ENCODE peak calls at places on chromosome 19, in ten cellular contexts. N is A549; C is endothelial cell of umbilical vein; Y is CD8-positive, alpha-beta T cell; J is adipocyte; B is lung; G is heart left ventricle; M is heart right ventricle; V is colonic mucosa; D is cardiac muscle cell. E is an unnamed sample.
A peak's percentile ranks its signal among the peaks of the same experiment; 100 is the strongest.

GRCh38 chr19:18259848-18260247 is 14.4 kb downstream of the IQCN start:
- DNase-seq in N (no peak), C (no peak), Y (no peak), J (no peak), B (no peak), G (no peak), M (no peak), V (no peak), D (peak; percentile 46), E (no peak)

GRCh38 chr19:38692458-38693379 is 45.3 kb downstream of the ACTN4 start:
- DNase-seq in N (no peak), C (no peak), Y (no peak), J (no peak), B (no peak), G (no peak), M (no peak), V (no peak), D (no peak), E (no peak)

GRCh38 chr19:15508035-15508710 is at the start of gene CYP4F22:
- DNase-seq in N (no peak), C (no peak), Y (peak; percentile 18), J (peak; percentile 7), B (no peak), G (no peak), M (peak; percentile 12), V (no peak), D (no peak), E (no peak)

GRCh38 chr19:46719629-46720515 is 3.0 kb upstream of the PRKD2 start:
- DNase-seq in N (no peak), C (no peak), Y (no peak), J (peak; percentile 13), B (no peak), G (peak; percentile 47), M (no peak), V (no peak), D (no peak), E (no peak)

GRCh38 chr19:8697671-8698432 is 743 bp downstream of the ACTL9 start:
- DNase-seq in N (no peak), C (no peak), Y (no peak), J (no peak), B (no peak), G (no peak), M (no peak), V (no peak), D (no peak), E (no peak)

GRCh38 chr19:10936661-10937084 is 8.1 kb downstream of the TIMM29 start:
- DNase-seq in N (peak; percentile 75), C (peak; percentile 86), Y (peak; percentile 33), J (peak; percentile 93), B (no peak), G (no peak), M (no peak), V (peak; percentile 61), D (peak; percentile 87), E (peak; percentile 80)

GRCh38 chr19:15640294-15640903 is at the start of gene CYP4F3:
- DNase-seq in N (peak; percentile 96), C (no peak), Y (no peak), J (peak; percentile 4), B (peak; percentile 65), G (peak; percentile 78), M (peak; percentile 63), V (peak; percentile 98), D (peak; percentile 6), E (peak; percentile 99)

GRCh38 chr19:16645140-16645539 is 14.8 kb downstream of the SMIM7 start:
- DNase-seq in N (no peak), C (no peak), Y (no peak), J (no peak), B (no peak), G (no peak), M (no peak), V (no peak), D (no peak), E (no peak)

GRCh38 chr19:21117041-21117907 is 24.6 kb upstream of the ZNF431 start:
- DNase-seq in N (no peak), C (no peak), Y (no peak), J (peak; percentile 4), B (no peak), G (no peak), M (no peak), V (no peak), D (no peak), E (no peak)

GRCh38 chr19:34618410-34618809 is 58.5 kb downstream of the SCGB2B2 start:
- DNase-seq in N (no peak), C (no peak), Y (no peak), J (no peak), B (no peak), G (no peak), M (no peak), V (no peak), D (no peak), E (no peak)

GRCh38 chr19:33998302-33998701 is 174.0 kb upstream of the LSM14A start:
- DNase-seq in N (peak; percentile 24), C (peak; percentile 11), Y (no peak), J (no peak), B (no peak), G (no peak), M (no peak), V (no peak), D (no peak), E (no peak)

GRCh38 chr19:32599736-32600157 is 18.8 kb downstream of the PDCD5 start:
- DNase-seq in N (peak; percentile 85), C (peak; percentile 57), Y (peak; percentile 51), J (peak; percentile 84), B (no peak), G (no peak), M (no peak), V (peak; percentile 30), D (peak; percentile 80), E (peak; percentile 52)

GRCh38 chr19:18807861-18808331 is 16.8 kb upstream of the COMP start:
- DNase-seq in N (no peak), C (no peak), Y (no peak), J (no peak), B (no peak), G (no peak), M (no peak), V (no peak), D (peak; percentile 61), E (no peak)

GRCh38 chr19:6393982-6394412 is 1.0 kb upstream of the GTF2F1 start:
- DNase-seq in N (no peak), C (no peak), Y (peak; percentile 73), J (no peak), B (no peak), G (peak; percentile 84), M (no peak), V (no peak), D (no peak), E (no peak)

GRCh38 chr19:35451278-35452096 is 3.4 kb downstream of the FFAR2 start:
- DNase-seq in N (no peak), C (no peak), Y (no peak), J (no peak), B (no peak), G (no peak), M (no peak), V (no peak), D (no peak), E (no peak)

DNA sequence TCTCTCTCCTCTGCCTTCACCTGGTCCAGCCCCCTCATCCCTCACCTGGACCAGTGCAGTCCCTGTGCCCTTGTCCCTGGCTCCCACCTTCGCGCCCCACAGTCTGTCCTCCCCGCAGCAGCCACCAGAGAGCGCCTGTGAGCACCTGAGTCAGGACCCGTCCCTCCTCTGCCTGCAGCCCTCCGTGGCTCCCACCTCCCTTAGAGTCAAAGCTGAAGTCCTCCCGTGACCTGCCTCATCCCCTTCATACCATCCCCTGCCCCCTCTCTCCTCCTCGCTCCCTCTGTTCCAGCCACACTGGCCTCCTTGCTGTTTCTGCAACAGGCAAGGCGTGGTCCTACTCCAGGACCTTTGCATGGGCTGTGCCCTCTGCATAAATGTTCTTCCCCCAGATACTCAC is 10.3 kb downstream of the CELF5 start:
- DNase-seq in N (no peak), C (no peak), Y (no peak), J (no peak), B (no peak), G (no peak), M (no peak), V (no peak), D (no peak), E (no peak)
- H3K4me1 ChIP-seq in N (no peaks in the 10 kb centered on the region), C (no peaks in the 10 kb centered on the region), Y (no peaks in the 10 kb centered on the region), J (no peaks in the 10 kb centered on the region), B (no peaks in the 10 kb centered on the region), G (no peaks in the 10 kb centered on the region), M (no peaks in the 10 kb centered on the region), V (no peaks in the 10 kb centered on the region), D (no peaks in the 10 kb centered on the region), E (no peaks in the 10 kb centered on the region)

DNA sequence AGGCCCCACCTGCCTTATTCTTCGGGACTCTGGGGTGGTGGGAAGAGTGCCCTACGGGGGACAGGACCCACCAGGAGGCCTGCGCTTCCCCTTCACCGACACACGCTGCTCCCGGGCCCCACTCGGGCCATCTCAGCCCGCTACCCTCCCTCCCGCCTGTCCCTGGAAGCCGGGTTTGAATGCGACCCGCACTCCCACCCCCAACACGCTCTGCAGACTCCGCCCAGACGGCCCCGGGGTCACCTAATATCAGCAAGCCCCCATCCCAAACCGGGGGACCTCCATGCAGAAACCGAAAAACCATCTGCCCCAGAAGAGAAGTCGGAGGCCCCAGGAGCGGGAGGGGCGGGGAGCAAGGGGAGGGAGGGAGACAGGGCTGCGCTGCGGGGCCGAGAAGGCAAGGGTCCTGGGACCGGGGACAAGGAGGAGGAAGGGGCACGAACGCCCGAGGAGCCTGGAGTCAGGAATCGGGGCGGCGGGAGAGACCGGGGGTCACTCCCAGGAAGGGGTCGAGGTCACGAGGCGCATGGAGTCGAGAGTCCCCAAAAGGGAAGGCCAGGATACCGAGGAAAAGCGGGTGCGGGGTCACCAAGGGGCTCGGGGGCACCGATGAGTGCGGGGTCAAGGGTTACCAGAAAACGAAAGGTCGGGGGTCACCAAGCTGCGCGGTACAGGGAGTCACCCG is 766 bp downstream of the SBNO2 start:
- DNase-seq in N (no peak), C (no peak), Y (no peak), J (peak; percentile 58), B (no peak), G (peak; percentile 70), M (no peak), V (peak; percentile 52), D (no peak), E (peak; percentile 46)
- H3K4me1 ChIP-seq in N (peaks cover 72% of the 10 kb centered on the region), C (peaks cover 12% of the 10 kb centered on the region), Y (peaks cover 23% of the 10 kb centered on the region), J (peaks cover 56% of the 10 kb centered on the region), B (no peaks in the 10 kb centered on the region), G (peaks cover 11% of the 10 kb centered on the region), M (peaks cover 17% of the 10 kb centered on the region), V (peaks cover 13% of the 10 kb centered on the region), D (peaks cover 20% of the 10 kb centered on the region), E (no peaks in the 10 kb centered on the region)

DNA sequence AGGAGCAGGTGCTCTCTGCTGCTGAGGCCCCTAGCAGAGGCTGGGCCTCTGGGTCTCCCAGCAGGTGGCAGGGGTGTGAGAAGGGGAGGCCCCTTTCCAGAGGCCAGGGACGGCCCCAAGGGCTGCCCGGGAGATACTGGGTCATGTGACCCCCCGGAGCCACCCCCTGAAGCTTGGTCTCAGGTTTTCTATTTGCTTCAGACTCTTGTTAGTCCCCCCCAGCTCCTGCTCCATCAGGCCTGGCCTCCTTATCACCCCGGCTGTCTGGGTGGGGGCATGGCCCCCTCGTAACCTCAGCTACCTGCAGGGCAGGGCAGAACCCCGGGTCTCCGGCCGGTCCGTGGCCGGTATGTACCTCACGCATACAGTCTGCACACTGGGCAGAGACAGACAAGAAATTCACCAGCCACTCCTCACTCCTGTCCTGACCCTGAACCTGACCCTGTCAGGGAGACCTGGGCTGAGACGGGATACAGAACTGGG is 13.2 kb upstream of the TCF3 start:
- DNase-seq in N (no peak), C (no peak), Y (no peak), J (no peak), B (no peak), G (no peak), M (no peak), V (no peak), D (no peak), E (no peak)
- H3K4me1 ChIP-seq in N (peaks cover 5% of the 10 kb centered on the region), C (no peaks in the 10 kb centered on the region), Y (peaks cover 15% of the 10 kb centered on the region), J (peaks cover 4% of the 10 kb centered on the region), B (no peaks in the 10 kb centered on the region), G (no peaks in the 10 kb centered on the region), M (peaks cover 9% of the 10 kb centered on the region), V (no peaks in the 10 kb centered on the region), D (peaks cover 12% of the 10 kb centered on the region), E (no peaks in the 10 kb centered on the region)

GRCh38 chr19:4010808-4011110 is 3.2 kb downstream of the PIAS4 start:
- DNase-seq in N (no peak), C (no peak), Y (no peak), J (no peak), B (no peak), G (no peak), M (no peak), V (no peak), D (no peak), E (no peak)
- H3K4me1 ChIP-seq in N (peaks cover 13% of the 10 kb centered on the region), C (peaks cover 13% of the 10 kb centered on the region), Y (peaks cover 48% of the 10 kb centered on the region), J (peaks cover 26% of the 10 kb centered on the region), B (peaks cover 9% of the 10 kb centered on the region), G (peaks cover 44% of the 10 kb centered on the region), M (peaks cover 50% of the 10 kb centered on the region), V (peaks cover 22% of the 10 kb centered on the region), D (peaks cover 30% of the 10 kb centered on the region), E (peaks cover 11% of the 10 kb centered on the region)